ENCODE peak calls at places on chromosomes 13 and 19, in eight cellular contexts. O is thyroid gland; Q is posterior cingulate gyrus; T is CD8-positive, alpha-beta memory T cell; S is mesothelial cell of epicardium; C is AG09319; F is CD4-positive, alpha-beta memory T cell; L is midbrain. Z is an unnamed sample.

GRCh38 chr13:91574756-91575155 is 176.3 kb downstream of the GPC5 start:
- DNase-seq in F (no peak), T (no peak), L (no peak), C (no peak), S (no peak), Q (no peak), O (no peak), Z (peak; percentile 33)

GRCh38 chr13:66635526-66635925 is 594.6 kb downstream of the PCDH9 start:
- DNase-seq in S (no peak), L (no peak), F (no peak), T (no peak), O (no peak), Q (no peak), C (no peak), Z (peak; percentile 93)

GRCh38 chr13:18212873-18213272 is 968.8 kb downstream of the TUBA3C start:
- DNase-seq in Q (peak; percentile 31), O (peak; percentile 12), C (no peak), F (no peak), L (no peak), T (no peak), S (no peak), Z (peak; percentile 1)

GRCh38 chr13:20812890-20813289 is 39.1 kb upstream of the EEF1AKMT1 start:
- DNase-seq in L (no peak), S (no peak), C (no peak), Q (no peak), F (no peak), T (no peak), O (no peak), Z (no peak)

GRCh38 chr19:46254776-46255175 is 25.2 kb downstream of the IGFL1 start:
- DNase-seq in Q (no peak), S (no peak), O (no peak), F (no peak), C (no peak), L (no peak), T (no peak), Z (no peak)

GRCh38 chr19:44657211-44657921 is 13.7 kb downstream of the PVR start:
- DNase-seq in C (no peak), F (peak; percentile 40), O (peak; percentile 58), Q (peak; percentile 47), S (peak; percentile 80), L (peak; percentile 8), T (peak; percentile 34), Z (peak; percentile 68)

GRCh38 chr13:33092422-33092987 is 76.3 kb downstream of the KL start:
- DNase-seq in Q (no peak), T (no peak), C (no peak), F (no peak), S (no peak), O (no peak), L (no peak), Z (no peak)

GRCh38 chr13:100630564-100630963 is 42.0 kb upstream of the GGACT start:
- DNase-seq in C (no peak), T (no peak), L (peak; percentile 62), S (no peak), F (no peak), Q (peak; percentile 50), O (no peak), Z (no peak)

GRCh38 chr19:18591735-18592385 is 3.3 kb downstream of the REX1BD start:
- DNase-seq in L (no peak), F (no peak), Q (no peak), C (peak; percentile 76), O (no peak), S (no peak), T (no peak), Z (no peak)

GRCh38 chr13:85659493-85659892 is 139.7 kb downstream of the SLITRK6 start:
- DNase-seq in S (no peak), C (no peak), F (no peak), T (no peak), L (no peak), Q (no peak), O (no peak), Z (peak; percentile 53)

GRCh38 chr13:113592571-113592970 is 8.0 kb downstream of the TFDP1 start:
- DNase-seq in T (no peak), F (no peak), S (no peak), O (no peak), Q (no peak), L (no peak), C (no peak), Z (no peak)

GRCh38 chr19:35487821-35488220 is 2.4 kb downstream of the KRTDAP start:
- DNase-seq in S (no peak), Q (no peak), T (no peak), L (no peak), O (no peak), F (no peak), C (no peak), Z (no peak)

GRCh38 chr13:76994281-76994680 is 2.4 kb downstream of the CLN5 start:
- DNase-seq in S (no peak), L (no peak), F (no peak), T (no peak), O (no peak), C (no peak), Q (no peak), Z (no peak)

GRCh38 chr19:1986357-1987162 is 29.0 kb downstream of the BTBD2 start:
- DNase-seq in S (no peak), O (no peak), Q (no peak), F (no peak), L (no peak), C (no peak), T (no peak), Z (no peak)

GRCh38 chr19:16893686-16893990 is 4.8 kb downstream of the F2RL3 start:
- DNase-seq in L (no peak), C (no peak), O (no peak), Q (no peak), F (no peak), T (no peak), S (no peak), Z (no peak)

GRCh38 chr19:2411709-2412108 is 15.7 kb downstream of the TIMM13 start:
- DNase-seq in L (no peak), Q (no peak), S (no peak), O (no peak), T (no peak), C (no peak), F (no peak), Z (no peak)

GRCh38 chr13:48603375-48603774 is 50.4 kb upstream of the CYSLTR2 start:
- DNase-seq in Q (no peak), F (no peak), S (no peak), L (no peak), C (no peak), O (no peak), T (no peak), Z (no peak)

GRCh38 chr13:96104516-96104915 is 14.6 kb downstream of the HS6ST3 start:
- DNase-seq in C (no peak), F (no peak), L (no peak), S (no peak), O (no peak), Q (no peak), T (no peak), Z (no peak)

GRCh38 chr13:85841427-85841826 is 42.2 kb upstream of the SLITRK6 start:
- DNase-seq in C (no peak), L (no peak), Q (no peak), F (no peak), T (no peak), O (no peak), S (no peak), Z (no peak)

GRCh38 chr19:48618916-48619691 is at the start of the genes RPL18 and SPHK2:
- DNase-seq in F (peak; percentile 97), S (peak; percentile 95), C (peak; percentile 99), O (peak; percentile 98), Q (peak; percentile 96), T (peak; percentile 91), L (peak; percentile 100), Z (peak; percentile 100)

GRCh38 chr19:2320057-2320456 is 8.3 kb downstream of the LSM7 start:
- DNase-seq in S (no peak), O (no peak), T (no peak), F (no peak), L (no peak), C (no peak), Q (no peak), Z (no peak)

GRCh38 chr19:15475611-15476010 is 3.7 kb downstream of the PGLYRP2 start:
- DNase-seq in O (no peak), L (no peak), S (no peak), C (no peak), T (no peak), F (no peak), Q (no peak), Z (no peak)

GRCh38 chr19:43532571-43532961 is 422 bp upstream of the ZNF575 start:
- DNase-seq in L (peak; percentile 70), T (peak; percentile 26), F (no peak), S (peak; percentile 53), Q (peak; percentile 37), C (no peak), O (no peak), Z (no peak)

GRCh38 chr13:113860579-113861432 is 3.1 kb downstream of the GAS6 start:
- DNase-seq in F (no peak), Q (no peak), L (no peak), O (peak; percentile 75), S (peak; percentile 81), T (no peak), C (no peak), Z (no peak)

GRCh38 chr13:104105418-104106355 is 1039.5 kb upstream of the SLC10A2 start:
- DNase-seq in F (no peak), Q (no peak), L (no peak), T (no peak), O (no peak), S (no peak), C (no peak), Z (no peak)

GRCh38 chr13:106373304-106373988 is 162.0 kb downstream of the EFNB2 start:
- DNase-seq in S (no peak), L (no peak), C (no peak), T (no peak), O (no peak), Q (no peak), F (no peak), Z (no peak)

GRCh38 chr19:8609210-8610040 is 1.1 kb downstream of the ADAMTS10 start:
- DNase-seq in O (peak; percentile 33), Q (no peak), C (no peak), S (peak; percentile 58), T (no peak), F (no peak), L (no peak), Z (peak; percentile 60)

GRCh38 chr13:40064723-40065122 is 409.3 kb downstream of the COG6 start:
- DNase-seq in L (no peak), O (no peak), Q (no peak), F (no peak), S (no peak), T (no peak), C (peak; percentile 19), Z (peak; percentile 1)

GRCh38 chr19:44814132-44814470 is 5.2 kb downstream of the BCAM start:
- DNase-seq in T (no peak), L (no peak), C (no peak), F (no peak), O (no peak), Q (no peak), S (no peak), Z (no peak)

GRCh38 chr19:35090160-35090794 is 25.3 kb upstream of the FXYD3 start:
- DNase-seq in S (peak; percentile 50), L (peak; percentile 75), Q (peak; percentile 60), O (peak; percentile 51), C (no peak), T (peak; percentile 19), F (peak; percentile 25), Z (peak; percentile 53)

GRCh38 chr19:18637644-18638630 is 1.1 kb downstream of the KLHL26 start:
- DNase-seq in O (peak; percentile 71), Q (no peak), F (no peak), S (no peak), T (no peak), L (no peak), C (no peak), Z (no peak)

GRCh38 chr13:104256701-104257100 is 1190.5 kb upstream of the SLC10A2 start:
- DNase-seq in Q (no peak), T (no peak), C (no peak), F (no peak), S (no peak), L (no peak), O (no peak), Z (no peak)

GRCh38 chr19:18855647-18856384 is 24.1 kb downstream of the UPF1 start:
- DNase-seq in T (no peak), Q (no peak), O (no peak), S (no peak), F (no peak), C (no peak), L (no peak), Z (no peak)

GRCh38 chr19:6020166-6020967 is 42.4 kb upstream of the RANBP3 start:
- DNase-seq in F (no peak), S (no peak), C (no peak), L (no peak), O (no peak), Q (no peak), T (no peak), Z (no peak)